ENCODE peak calls at places on chromosomes 5 and 9, in ten cellular contexts. One of them, this sample, is unnamed.
A peak's percentile ranks its signal among the peaks of the same experiment; 100 is the strongest.

GRCh38 chr5:9545959-9546851 is at the start of gene SEMA5A:
- DNase-seq in stimulated activated CD4-positive, alpha-beta T cell treated with anti-CD3 and anti-CD28 coated beads, Interleukin-1b, Interleukin-23, amount 100 ng/mL, for 24 hours: no peak
- DNase-seq in breast epithelium: peak; percentile 69
- DNase-seq in astrocyte of the hippocampus: peak; percentile 87
- DNase-seq in HFFc6: peak; percentile 61
- DNase-seq in left ventricle myocardium superior: peak; percentile 89
- DNase-seq in T follicular helper cell: no peak
- DNase-seq in activated CD4-positive, alpha-beta T cell treated with anti-CD3 and anti-CD28 coated beads, Interleukin-2, amount 50 U/mL, for 4 hours: peak; percentile 3
- DNase-seq in GOT3: no peak
- DNase-seq in testis: peak; percentile 64
- DNase-seq in this sample: peak; percentile 62

GRCh38 chr5:107985144-107985543 is 314.4 kb upstream of the EFNA5 start:
- DNase-seq in stimulated activated CD4-positive, alpha-beta T cell treated with anti-CD3 and anti-CD28 coated beads, Interleukin-1b, Interleukin-23, amount 100 ng/mL, for 24 hours: no peak
- DNase-seq in breast epithelium: no peak
- DNase-seq in astrocyte of the hippocampus: peak; percentile 44
- DNase-seq in HFFc6: no peak
- DNase-seq in left ventricle myocardium superior: no peak
- DNase-seq in T follicular helper cell: no peak
- DNase-seq in activated CD4-positive, alpha-beta T cell treated with anti-CD3 and anti-CD28 coated beads, Interleukin-2, amount 50 U/mL, for 4 hours: no peak
- DNase-seq in GOT3: no peak
- DNase-seq in testis: peak; percentile 28
- DNase-seq in this sample: peak; percentile 2

GRCh38 chr5:179553875-179554274 is 3.5 kb downstream of the RUFY1 start:
- DNase-seq in stimulated activated CD4-positive, alpha-beta T cell treated with anti-CD3 and anti-CD28 coated beads, Interleukin-1b, Interleukin-23, amount 100 ng/mL, for 24 hours: no peak
- DNase-seq in breast epithelium: no peak
- DNase-seq in astrocyte of the hippocampus: peak; percentile 61
- DNase-seq in HFFc6: peak; percentile 71
- DNase-seq in left ventricle myocardium superior: no peak
- DNase-seq in T follicular helper cell: no peak
- DNase-seq in activated CD4-positive, alpha-beta T cell treated with anti-CD3 and anti-CD28 coated beads, Interleukin-2, amount 50 U/mL, for 4 hours: no peak
- DNase-seq in GOT3: no peak
- DNase-seq in testis: no peak
- DNase-seq in this sample: no peak

GRCh38 chr9:114837923-114838322 is 32.1 kb upstream of the TNFSF15 start:
- DNase-seq in stimulated activated CD4-positive, alpha-beta T cell treated with anti-CD3 and anti-CD28 coated beads, Interleukin-1b, Interleukin-23, amount 100 ng/mL, for 24 hours: no peak
- DNase-seq in breast epithelium: no peak
- DNase-seq in astrocyte of the hippocampus: no peak
- DNase-seq in HFFc6: no peak
- DNase-seq in left ventricle myocardium superior: no peak
- DNase-seq in T follicular helper cell: no peak
- DNase-seq in activated CD4-positive, alpha-beta T cell treated with anti-CD3 and anti-CD28 coated beads, Interleukin-2, amount 50 U/mL, for 4 hours: no peak
- DNase-seq in GOT3: no peak
- DNase-seq in testis: no peak
- DNase-seq in this sample: no peak

GRCh38 chr9:71691036-71691435 is 77.3 kb downstream of the CEMIP2 start:
- DNase-seq in stimulated activated CD4-positive, alpha-beta T cell treated with anti-CD3 and anti-CD28 coated beads, Interleukin-1b, Interleukin-23, amount 100 ng/mL, for 24 hours: no peak
- DNase-seq in breast epithelium: no peak
- DNase-seq in astrocyte of the hippocampus: no peak
- DNase-seq in HFFc6: no peak
- DNase-seq in left ventricle myocardium superior: no peak
- DNase-seq in T follicular helper cell: no peak
- DNase-seq in activated CD4-positive, alpha-beta T cell treated with anti-CD3 and anti-CD28 coated beads, Interleukin-2, amount 50 U/mL, for 4 hours: no peak
- DNase-seq in GOT3: no peak
- DNase-seq in testis: no peak
- DNase-seq in this sample: no peak

GRCh38 chr5:88188458-88189132 is 80.0 kb downstream of the TMEM161B start:
- DNase-seq in stimulated activated CD4-positive, alpha-beta T cell treated with anti-CD3 and anti-CD28 coated beads, Interleukin-1b, Interleukin-23, amount 100 ng/mL, for 24 hours: no peak
- DNase-seq in breast epithelium: no peak
- DNase-seq in astrocyte of the hippocampus: peak; percentile 5
- DNase-seq in HFFc6: no peak
- DNase-seq in left ventricle myocardium superior: no peak
- DNase-seq in T follicular helper cell: no peak
- DNase-seq in activated CD4-positive, alpha-beta T cell treated with anti-CD3 and anti-CD28 coated beads, Interleukin-2, amount 50 U/mL, for 4 hours: no peak
- DNase-seq in GOT3: no peak
- DNase-seq in testis: no peak
- DNase-seq in this sample: no peak

GRCh38 chr5:73160239-73160671 is 12.7 kb upstream of the TMEM174 start:
- DNase-seq in stimulated activated CD4-positive, alpha-beta T cell treated with anti-CD3 and anti-CD28 coated beads, Interleukin-1b, Interleukin-23, amount 100 ng/mL, for 24 hours: peak; percentile 61
- DNase-seq in breast epithelium: no peak
- DNase-seq in astrocyte of the hippocampus: peak; percentile 2
- DNase-seq in HFFc6: no peak
- DNase-seq in left ventricle myocardium superior: no peak
- DNase-seq in T follicular helper cell: peak; percentile 4
- DNase-seq in activated CD4-positive, alpha-beta T cell treated with anti-CD3 and anti-CD28 coated beads, Interleukin-2, amount 50 U/mL, for 4 hours: peak; percentile 29
- DNase-seq in GOT3: no peak
- DNase-seq in testis: no peak
- DNase-seq in this sample: no peak

GRCh38 chr9:27192291-27192960 is 83.4 kb downstream of the TEK start:
- DNase-seq in stimulated activated CD4-positive, alpha-beta T cell treated with anti-CD3 and anti-CD28 coated beads, Interleukin-1b, Interleukin-23, amount 100 ng/mL, for 24 hours: no peak
- DNase-seq in breast epithelium: no peak
- DNase-seq in astrocyte of the hippocampus: peak; percentile 15
- DNase-seq in HFFc6: no peak
- DNase-seq in left ventricle myocardium superior: peak; percentile 27
- DNase-seq in T follicular helper cell: no peak
- DNase-seq in activated CD4-positive, alpha-beta T cell treated with anti-CD3 and anti-CD28 coated beads, Interleukin-2, amount 50 U/mL, for 4 hours: no peak
- DNase-seq in GOT3: no peak
- DNase-seq in testis: no peak
- DNase-seq in this sample: no peak

GRCh38 chr9:129867138-129868032 is 32.1 kb downstream of the USP20 start:
- DNase-seq in stimulated activated CD4-positive, alpha-beta T cell treated with anti-CD3 and anti-CD28 coated beads, Interleukin-1b, Interleukin-23, amount 100 ng/mL, for 24 hours: no peak
- DNase-seq in breast epithelium: no peak
- DNase-seq in astrocyte of the hippocampus: no peak
- DNase-seq in HFFc6: no peak
- DNase-seq in left ventricle myocardium superior: no peak
- DNase-seq in T follicular helper cell: no peak
- DNase-seq in activated CD4-positive, alpha-beta T cell treated with anti-CD3 and anti-CD28 coated beads, Interleukin-2, amount 50 U/mL, for 4 hours: no peak
- DNase-seq in GOT3: no peak
- DNase-seq in testis: no peak
- DNase-seq in this sample: no peak

GRCh38 chr9:85524531-85524930 is 217.2 kb downstream of the AGTPBP1 start:
- DNase-seq in stimulated activated CD4-positive, alpha-beta T cell treated with anti-CD3 and anti-CD28 coated beads, Interleukin-1b, Interleukin-23, amount 100 ng/mL, for 24 hours: no peak
- DNase-seq in breast epithelium: no peak
- DNase-seq in astrocyte of the hippocampus: no peak
- DNase-seq in HFFc6: no peak
- DNase-seq in left ventricle myocardium superior: no peak
- DNase-seq in T follicular helper cell: no peak
- DNase-seq in activated CD4-positive, alpha-beta T cell treated with anti-CD3 and anti-CD28 coated beads, Interleukin-2, amount 50 U/mL, for 4 hours: no peak
- DNase-seq in GOT3: no peak
- DNase-seq in testis: peak; percentile 74
- DNase-seq in this sample: no peak

GRCh38 chr5:101829255-101829654 is 466.8 kb downstream of the SLCO4C1 start:
- DNase-seq in stimulated activated CD4-positive, alpha-beta T cell treated with anti-CD3 and anti-CD28 coated beads, Interleukin-1b, Interleukin-23, amount 100 ng/mL, for 24 hours: no peak
- DNase-seq in breast epithelium: no peak
- DNase-seq in astrocyte of the hippocampus: no peak
- DNase-seq in HFFc6: no peak
- DNase-seq in left ventricle myocardium superior: no peak
- DNase-seq in T follicular helper cell: no peak
- DNase-seq in activated CD4-positive, alpha-beta T cell treated with anti-CD3 and anti-CD28 coated beads, Interleukin-2, amount 50 U/mL, for 4 hours: no peak
- DNase-seq in GOT3: no peak
- DNase-seq in testis: no peak
- DNase-seq in this sample: no peak

GRCh38 chr5:104048231-104048630 is 485.6 kb upstream of the NUDT12 start:
- DNase-seq in stimulated activated CD4-positive, alpha-beta T cell treated with anti-CD3 and anti-CD28 coated beads, Interleukin-1b, Interleukin-23, amount 100 ng/mL, for 24 hours: no peak
- DNase-seq in breast epithelium: no peak
- DNase-seq in astrocyte of the hippocampus: no peak
- DNase-seq in HFFc6: no peak
- DNase-seq in left ventricle myocardium superior: no peak
- DNase-seq in T follicular helper cell: no peak
- DNase-seq in activated CD4-positive, alpha-beta T cell treated with anti-CD3 and anti-CD28 coated beads, Interleukin-2, amount 50 U/mL, for 4 hours: no peak
- DNase-seq in GOT3: no peak
- DNase-seq in testis: no peak
- DNase-seq in this sample: no peak

GRCh38 chr5:35031276-35031675 is 16.5 kb downstream of the AGXT2 start:
- DNase-seq in stimulated activated CD4-positive, alpha-beta T cell treated with anti-CD3 and anti-CD28 coated beads, Interleukin-1b, Interleukin-23, amount 100 ng/mL, for 24 hours: no peak
- DNase-seq in breast epithelium: no peak
- DNase-seq in astrocyte of the hippocampus: peak; percentile 53
- DNase-seq in HFFc6: peak; percentile 82
- DNase-seq in left ventricle myocardium superior: no peak
- DNase-seq in T follicular helper cell: no peak
- DNase-seq in activated CD4-positive, alpha-beta T cell treated with anti-CD3 and anti-CD28 coated beads, Interleukin-2, amount 50 U/mL, for 4 hours: no peak
- DNase-seq in GOT3: no peak
- DNase-seq in testis: no peak
- DNase-seq in this sample: no peak

GRCh38 chr5:6504677-6505414 is 56.2 kb downstream of the UBE2QL1 start:
- DNase-seq in stimulated activated CD4-positive, alpha-beta T cell treated with anti-CD3 and anti-CD28 coated beads, Interleukin-1b, Interleukin-23, amount 100 ng/mL, for 24 hours: no peak
- DNase-seq in breast epithelium: no peak
- DNase-seq in astrocyte of the hippocampus: peak; percentile 71
- DNase-seq in HFFc6: peak; percentile 1
- DNase-seq in left ventricle myocardium superior: no peak
- DNase-seq in T follicular helper cell: no peak
- DNase-seq in activated CD4-positive, alpha-beta T cell treated with anti-CD3 and anti-CD28 coated beads, Interleukin-2, amount 50 U/mL, for 4 hours: no peak
- DNase-seq in GOT3: no peak
- DNase-seq in testis: no peak
- DNase-seq in this sample: peak; percentile 5

GRCh38 chr9:17491780-17492179 is 87.1 kb upstream of the SH3GL2 start:
- DNase-seq in stimulated activated CD4-positive, alpha-beta T cell treated with anti-CD3 and anti-CD28 coated beads, Interleukin-1b, Interleukin-23, amount 100 ng/mL, for 24 hours: no peak
- DNase-seq in breast epithelium: no peak
- DNase-seq in astrocyte of the hippocampus: no peak
- DNase-seq in HFFc6: no peak
- DNase-seq in left ventricle myocardium superior: no peak
- DNase-seq in T follicular helper cell: no peak
- DNase-seq in activated CD4-positive, alpha-beta T cell treated with anti-CD3 and anti-CD28 coated beads, Interleukin-2, amount 50 U/mL, for 4 hours: no peak
- DNase-seq in GOT3: no peak
- DNase-seq in testis: no peak
- DNase-seq in this sample: no peak

GRCh38 chr9:7313389-7313788 is 486.2 kb downstream of the DMAC1 start:
- DNase-seq in stimulated activated CD4-positive, alpha-beta T cell treated with anti-CD3 and anti-CD28 coated beads, Interleukin-1b, Interleukin-23, amount 100 ng/mL, for 24 hours: no peak
- DNase-seq in breast epithelium: no peak
- DNase-seq in astrocyte of the hippocampus: no peak
- DNase-seq in HFFc6: no peak
- DNase-seq in left ventricle myocardium superior: no peak
- DNase-seq in T follicular helper cell: no peak
- DNase-seq in activated CD4-positive, alpha-beta T cell treated with anti-CD3 and anti-CD28 coated beads, Interleukin-2, amount 50 U/mL, for 4 hours: no peak
- DNase-seq in GOT3: no peak
- DNase-seq in testis: no peak
- DNase-seq in this sample: no peak

GRCh38 chr5:79837707-79838620 is 148.3 kb downstream of the CMYA5 start:
- DNase-seq in stimulated activated CD4-positive, alpha-beta T cell treated with anti-CD3 and anti-CD28 coated beads, Interleukin-1b, Interleukin-23, amount 100 ng/mL, for 24 hours: no peak
- DNase-seq in breast epithelium: no peak
- DNase-seq in astrocyte of the hippocampus: no peak
- DNase-seq in HFFc6: no peak
- DNase-seq in left ventricle myocardium superior: no peak
- DNase-seq in T follicular helper cell: no peak
- DNase-seq in activated CD4-positive, alpha-beta T cell treated with anti-CD3 and anti-CD28 coated beads, Interleukin-2, amount 50 U/mL, for 4 hours: no peak
- DNase-seq in GOT3: no peak
- DNase-seq in testis: no peak
- DNase-seq in this sample: no peak

GRCh38 chr9:111805841-111806241 is 11.1 kb upstream of the SHOC1 start:
- DNase-seq in stimulated activated CD4-positive, alpha-beta T cell treated with anti-CD3 and anti-CD28 coated beads, Interleukin-1b, Interleukin-23, amount 100 ng/mL, for 24 hours: no peak
- DNase-seq in breast epithelium: no peak
- DNase-seq in astrocyte of the hippocampus: peak; percentile 29
- DNase-seq in HFFc6: peak; percentile 45
- DNase-seq in left ventricle myocardium superior: no peak
- DNase-seq in T follicular helper cell: no peak
- DNase-seq in activated CD4-positive, alpha-beta T cell treated with anti-CD3 and anti-CD28 coated beads, Interleukin-2, amount 50 U/mL, for 4 hours: no peak
- DNase-seq in GOT3: no peak
- DNase-seq in testis: no peak
- DNase-seq in this sample: no peak

GRCh38 chr9:4973902-4974301 is 11.2 kb upstream of the JAK2 start:
- DNase-seq in stimulated activated CD4-positive, alpha-beta T cell treated with anti-CD3 and anti-CD28 coated beads, Interleukin-1b, Interleukin-23, amount 100 ng/mL, for 24 hours: no peak
- DNase-seq in breast epithelium: no peak
- DNase-seq in astrocyte of the hippocampus: no peak
- DNase-seq in HFFc6: no peak
- DNase-seq in left ventricle myocardium superior: no peak
- DNase-seq in T follicular helper cell: no peak
- DNase-seq in activated CD4-positive, alpha-beta T cell treated with anti-CD3 and anti-CD28 coated beads, Interleukin-2, amount 50 U/mL, for 4 hours: no peak
- DNase-seq in GOT3: no peak
- DNase-seq in testis: no peak
- DNase-seq in this sample: no peak

GRCh38 chr9:87661241-87661640 is 64.7 kb upstream of the CTSL start:
- DNase-seq in stimulated activated CD4-positive, alpha-beta T cell treated with anti-CD3 and anti-CD28 coated beads, Interleukin-1b, Interleukin-23, amount 100 ng/mL, for 24 hours: no peak
- DNase-seq in breast epithelium: no peak
- DNase-seq in astrocyte of the hippocampus: no peak
- DNase-seq in HFFc6: no peak
- DNase-seq in left ventricle myocardium superior: no peak
- DNase-seq in T follicular helper cell: no peak
- DNase-seq in activated CD4-positive, alpha-beta T cell treated with anti-CD3 and anti-CD28 coated beads, Interleukin-2, amount 50 U/mL, for 4 hours: no peak
- DNase-seq in GOT3: no peak
- DNase-seq in testis: no peak
- DNase-seq in this sample: no peak

GRCh38 chr5:98714710-98715109 is 58.8 kb upstream of the RGMB start:
- DNase-seq in stimulated activated CD4-positive, alpha-beta T cell treated with anti-CD3 and anti-CD28 coated beads, Interleukin-1b, Interleukin-23, amount 100 ng/mL, for 24 hours: no peak
- DNase-seq in breast epithelium: no peak
- DNase-seq in astrocyte of the hippocampus: no peak
- DNase-seq in HFFc6: no peak
- DNase-seq in left ventricle myocardium superior: no peak
- DNase-seq in T follicular helper cell: no peak
- DNase-seq in activated CD4-positive, alpha-beta T cell treated with anti-CD3 and anti-CD28 coated beads, Interleukin-2, amount 50 U/mL, for 4 hours: no peak
- DNase-seq in GOT3: no peak
- DNase-seq in testis: no peak
- DNase-seq in this sample: no peak

GRCh38 chr9:38263534-38263933 is 129.0 kb upstream of the ALDH1B1 start:
- DNase-seq in stimulated activated CD4-positive, alpha-beta T cell treated with anti-CD3 and anti-CD28 coated beads, Interleukin-1b, Interleukin-23, amount 100 ng/mL, for 24 hours: no peak
- DNase-seq in breast epithelium: no peak
- DNase-seq in astrocyte of the hippocampus: peak; percentile 50
- DNase-seq in HFFc6: peak; percentile 21
- DNase-seq in left ventricle myocardium superior: no peak
- DNase-seq in T follicular helper cell: no peak
- DNase-seq in activated CD4-positive, alpha-beta T cell treated with anti-CD3 and anti-CD28 coated beads, Interleukin-2, amount 50 U/mL, for 4 hours: no peak
- DNase-seq in GOT3: no peak
- DNase-seq in testis: no peak
- DNase-seq in this sample: no peak

GRCh38 chr9:16367605-16368424 is 502.7 kb downstream of the BNC2 start:
- DNase-seq in stimulated activated CD4-positive, alpha-beta T cell treated with anti-CD3 and anti-CD28 coated beads, Interleukin-1b, Interleukin-23, amount 100 ng/mL, for 24 hours: no peak
- DNase-seq in breast epithelium: no peak
- DNase-seq in astrocyte of the hippocampus: peak; percentile 15
- DNase-seq in HFFc6: peak; percentile 85
- DNase-seq in left ventricle myocardium superior: no peak
- DNase-seq in T follicular helper cell: no peak
- DNase-seq in activated CD4-positive, alpha-beta T cell treated with anti-CD3 and anti-CD28 coated beads, Interleukin-2, amount 50 U/mL, for 4 hours: no peak
- DNase-seq in GOT3: no peak
- DNase-seq in testis: no peak
- DNase-seq in this sample: peak; percentile 32

GRCh38 chr5:25345240-25345771 is 700.5 kb upstream of the CDH10 start:
- DNase-seq in stimulated activated CD4-positive, alpha-beta T cell treated with anti-CD3 and anti-CD28 coated beads, Interleukin-1b, Interleukin-23, amount 100 ng/mL, for 24 hours: no peak
- DNase-seq in breast epithelium: no peak
- DNase-seq in astrocyte of the hippocampus: no peak
- DNase-seq in HFFc6: no peak
- DNase-seq in left ventricle myocardium superior: no peak
- DNase-seq in T follicular helper cell: no peak
- DNase-seq in activated CD4-positive, alpha-beta T cell treated with anti-CD3 and anti-CD28 coated beads, Interleukin-2, amount 50 U/mL, for 4 hours: no peak
- DNase-seq in GOT3: no peak
- DNase-seq in testis: no peak
- DNase-seq in this sample: no peak

GRCh38 chr9:2144619-2145018 is 129.5 kb downstream of the SMARCA2 start:
- DNase-seq in stimulated activated CD4-positive, alpha-beta T cell treated with anti-CD3 and anti-CD28 coated beads, Interleukin-1b, Interleukin-23, amount 100 ng/mL, for 24 hours: no peak
- DNase-seq in breast epithelium: no peak
- DNase-seq in astrocyte of the hippocampus: no peak
- DNase-seq in HFFc6: no peak
- DNase-seq in left ventricle myocardium superior: no peak
- DNase-seq in T follicular helper cell: no peak
- DNase-seq in activated CD4-positive, alpha-beta T cell treated with anti-CD3 and anti-CD28 coated beads, Interleukin-2, amount 50 U/mL, for 4 hours: no peak
- DNase-seq in GOT3: no peak
- DNase-seq in testis: no peak
- DNase-seq in this sample: no peak

GRCh38 chr5:55982957-55983381 is 11.8 kb downstream of the IL6ST start:
- DNase-seq in stimulated activated CD4-positive, alpha-beta T cell treated with anti-CD3 and anti-CD28 coated beads, Interleukin-1b, Interleukin-23, amount 100 ng/mL, for 24 hours: no peak
- DNase-seq in breast epithelium: no peak
- DNase-seq in astrocyte of the hippocampus: no peak
- DNase-seq in HFFc6: no peak
- DNase-seq in left ventricle myocardium superior: no peak
- DNase-seq in T follicular helper cell: no peak
- DNase-seq in activated CD4-positive, alpha-beta T cell treated with anti-CD3 and anti-CD28 coated beads, Interleukin-2, amount 50 U/mL, for 4 hours: no peak
- DNase-seq in GOT3: no peak
- DNase-seq in testis: no peak
- DNase-seq in this sample: no peak

GRCh38 chr5:96338089-96338488 is 95.0 kb downstream of the PCSK1 start:
- DNase-seq in stimulated activated CD4-positive, alpha-beta T cell treated with anti-CD3 and anti-CD28 coated beads, Interleukin-1b, Interleukin-23, amount 100 ng/mL, for 24 hours: no peak
- DNase-seq in breast epithelium: no peak
- DNase-seq in astrocyte of the hippocampus: no peak
- DNase-seq in HFFc6: no peak
- DNase-seq in left ventricle myocardium superior: no peak
- DNase-seq in T follicular helper cell: no peak
- DNase-seq in activated CD4-positive, alpha-beta T cell treated with anti-CD3 and anti-CD28 coated beads, Interleukin-2, amount 50 U/mL, for 4 hours: no peak
- DNase-seq in GOT3: no peak
- DNase-seq in testis: no peak
- DNase-seq in this sample: no peak

GRCh38 chr5:168086104-168086610 is 205.3 kb upstream of the WWC1 start:
- DNase-seq in stimulated activated CD4-positive, alpha-beta T cell treated with anti-CD3 and anti-CD28 coated beads, Interleukin-1b, Interleukin-23, amount 100 ng/mL, for 24 hours: no peak
- DNase-seq in breast epithelium: no peak
- DNase-seq in astrocyte of the hippocampus: peak; percentile 58
- DNase-seq in HFFc6: peak; percentile 65
- DNase-seq in left ventricle myocardium superior: no peak
- DNase-seq in T follicular helper cell: no peak
- DNase-seq in activated CD4-positive, alpha-beta T cell treated with anti-CD3 and anti-CD28 coated beads, Interleukin-2, amount 50 U/mL, for 4 hours: no peak
- DNase-seq in GOT3: peak; percentile 60
- DNase-seq in testis: no peak
- DNase-seq in this sample: peak; percentile 76

This sample was measured in T1000.